ENCODE peak calls at places on chromosomes 2 and 18, in nine cellular contexts. L is astrocyte, J is aorta, G is cardiac muscle cell, M is heart left ventricle, O is substantia nigra, I is K562, U is dorsolateral prefrontal cortex, T is GM23338. N is an unnamed sample.
A peak's percentile ranks its signal among the peaks of the same experiment; 100 is the strongest.

GRCh38 chr2:206250041-206250897 is 24.2 kb upstream of the ZDBF2 start:
- DNase-seq in L (no peak), J (no peak), O (no peak), M (no peak), U (no peak), T (peak; percentile 70), G (peak; percentile 44), I (no peak), N (no peak)

GRCh38 chr2:160157861-160158813 is 41.9 kb downstream of the ITGB6 start:
- DNase-seq in L (peak; percentile 67), J (no peak), M (no peak), I (no peak), T (no peak), G (no peak), O (no peak), U (no peak), N (no peak)

GRCh38 chr18:52343138-52343537 is 3.1 kb downstream of the DCC start:
- DNase-seq in G (peak; percentile 51), J (no peak), O (no peak), L (no peak), T (peak; percentile 67), U (no peak), I (no peak), M (no peak), N (peak; percentile 24)

GRCh38 chr2:33236457-33236856 is 240.0 kb upstream of the RASGRP3 start:
- DNase-seq in G (no peak), O (no peak), J (no peak), U (no peak), M (no peak), T (no peak), L (peak; percentile 76), I (no peak), N (no peak)

GRCh38 chr18:10834128-10834815 is 308.4 kb downstream of the NAPG start:
- DNase-seq in O (no peak), U (no peak), M (no peak), T (no peak), L (no peak), G (no peak), I (no peak), J (no peak), N (no peak)

GRCh38 chr18:8912348-8913057 is 190.0 kb upstream of the NDUFV2 start:
- DNase-seq in U (no peak), L (no peak), J (no peak), I (peak; percentile 68), O (no peak), T (peak; percentile 51), M (no peak), G (peak; percentile 0), N (no peak)

GRCh38 chr18:79876497-79876896 is 75.0 kb downstream of the SLC66A2 start:
- DNase-seq in M (no peak), U (peak; percentile 45), J (no peak), G (no peak), L (no peak), I (no peak), T (no peak), O (no peak), N (peak; percentile 8)

GRCh38 chr2:179017958-179018357 is 32.0 kb downstream of the CCDC141 start:
- DNase-seq in O (no peak), M (no peak), T (no peak), I (no peak), U (no peak), L (no peak), G (no peak), J (no peak), N (no peak)

GRCh38 chr2:201660293-201660895 is 17.1 kb upstream of the TMEM237 start:
- DNase-seq in J (no peak), U (no peak), T (peak; percentile 7), I (no peak), M (no peak), L (no peak), O (no peak), G (no peak), N (peak; percentile 54)

GRCh38 chr18:56574827-56575226 is 63.6 kb downstream of the TXNL1 start:
- DNase-seq in T (no peak), L (no peak), O (no peak), U (no peak), J (no peak), M (no peak), G (no peak), I (no peak), N (no peak)

GRCh38 chr2:23662941-23663729 is 263.8 kb downstream of the ATAD2B start:
- DNase-seq in O (no peak), M (peak; percentile 58), G (peak; percentile 24), U (no peak), T (peak; percentile 46), L (no peak), I (no peak), J (peak; percentile 65), N (no peak)

GRCh38 chr2:110114007-110114591 is 1.5 kb downstream of the MALL start:
- DNase-seq in T (peak; percentile 4), L (no peak), G (no peak), U (no peak), O (no peak), J (no peak), I (no peak), M (peak; percentile 65), N (no peak)

GRCh38 chr2:28209864-28210263 is 182.8 kb upstream of the FOSL2 start:
- DNase-seq in U (no peak), T (no peak), L (no peak), I (no peak), G (no peak), J (no peak), O (no peak), M (no peak), N (no peak)

GRCh38 chr18:1930291-1931270 is 640.7 kb downstream of the METTL4 start:
- DNase-seq in G (no peak), T (no peak), M (no peak), L (no peak), O (no peak), U (no peak), I (no peak), J (no peak), N (no peak)

GRCh38 chr2:64888591-64889309 is 100.4 kb upstream of the SLC1A4 start:
- DNase-seq in I (no peak), O (no peak), M (no peak), J (no peak), U (no peak), T (peak; percentile 51), G (peak; percentile 24), L (peak; percentile 49), N (no peak)

GRCh38 chr2:100124746-100125145 is 17.6 kb downstream of the AFF3 start:
- DNase-seq in M (no peak), G (no peak), L (no peak), I (no peak), J (no peak), O (no peak), T (no peak), U (no peak), N (no peak)

GRCh38 chr2:69978157-69978904 is 16.9 kb upstream of the ASPRV1 start:
- DNase-seq in O (no peak), G (no peak), T (no peak), U (no peak), L (no peak), M (no peak), J (no peak), I (peak; percentile 59), N (peak; percentile 54)

GRCh38 chr2:126656311-126657145 is 570 bp downstream of the GYPC start:
- DNase-seq in I (peak; percentile 73), M (peak; percentile 84), G (peak; percentile 56), L (peak; percentile 38), U (no peak), J (peak; percentile 70), O (no peak), T (peak; percentile 65), N (no peak)

GRCh38 chr2:24825883-24826800 is 32.9 kb downstream of the CENPO start:
- DNase-seq in T (peak; percentile 57), U (no peak), G (no peak), O (no peak), L (no peak), J (no peak), I (no peak), M (no peak), N (no peak)

GRCh38 chr2:238168196-238168815 is 9.5 kb downstream of the ERFE start:
- DNase-seq in M (no peak), G (no peak), L (no peak), J (peak; percentile 25), T (no peak), I (peak; percentile 51), O (no peak), U (no peak), N (no peak)
- H3K27ac ChIP-seq in M (no peak overlapping the region), G (no peak overlapping the region), L (peak overlapping the region; percentile 98), J (no peak overlapping the region), T (no peak overlapping the region), I (peak overlapping the region; percentile 60), O (peak overlapping the region; percentile 12), U (peak overlapping the region; percentile 35), N (no peak overlapping the region)

GRCh38 chr2:46335966-46336436 is 38.8 kb downstream of the EPAS1 start:
- DNase-seq in O (no peak), M (no peak), U (no peak), L (no peak), T (no peak), G (no peak), I (no peak), J (no peak), N (no peak)
- H3K27ac ChIP-seq in O (peak overlapping the region; percentile 58), M (peak overlapping the region; percentile 72), U (peak overlapping the region; percentile 79), L (peak overlapping the region; percentile 79), T (no peak overlapping the region), G (no peak overlapping the region), I (no peak overlapping the region), J (peak overlapping the region; percentile 92), N (no peak overlapping the region)

DNA sequence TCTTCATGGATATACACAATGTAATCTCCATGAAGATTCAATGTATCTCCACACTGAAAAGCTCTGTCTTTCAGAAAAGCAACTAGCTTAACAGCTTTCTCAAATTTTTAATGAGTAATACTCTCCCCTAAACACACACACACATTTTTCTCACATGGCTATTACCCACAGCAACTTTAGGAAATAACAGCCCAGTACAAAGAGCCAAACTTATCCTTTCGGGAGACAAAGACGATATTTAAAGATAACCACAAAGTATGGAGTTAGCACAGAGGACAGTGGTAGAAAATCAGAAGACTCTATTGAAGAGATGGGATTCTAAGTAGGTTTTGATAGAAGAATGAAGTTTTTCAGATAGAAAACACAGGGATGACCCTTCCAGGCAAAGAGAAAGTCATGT is 394.9 kb upstream of the TRIB2 start:
- DNase-seq in M (no peak), T (no peak), I (no peak), G (no peak), L (peak; percentile 74), O (no peak), U (no peak), J (no peak), N (no peak)
- H3K27ac ChIP-seq in M (no peak overlapping the region), T (no peak overlapping the region), I (no peak overlapping the region), G (no peak overlapping the region), L (peak overlapping the region; percentile 52), O (no peak overlapping the region), U (no peak overlapping the region), J (no peak overlapping the region), N (no peak overlapping the region)

GRCh38 chr2:177261115-177261779 is 3.3 kb downstream of the NFE2L2 start:
- DNase-seq in O (no peak), I (no peak), T (no peak), M (no peak), G (no peak), U (no peak), L (no peak), J (no peak), N (no peak)
- H3K27ac ChIP-seq in O (no peak overlapping the region), I (peak overlapping the region; percentile 98), T (no peak overlapping the region), M (peak overlapping the region; percentile 3), G (peak overlapping the region; percentile 37), U (peak overlapping the region; percentile 100), L (peak overlapping the region; percentile 97), J (peak overlapping the region; percentile 64), N (no peak overlapping the region)